ENCODE peak calls at places on chromosomes 16 and 17, in eight cellular contexts. A is RCC 7860; L is WTC11; I is upper lobe of right lung; Y is amniotic stem cell; M is tibial artery; U is B cell; F is activated T-helper 9 cell treated with anti-CD3 and anti-CD28 coated beads, Interleukin-2, amount 50 U/mL, for 16 hours. T is an unnamed sample.

GRCh38 chr17:35414247-35414646 is 18.1 kb downstream of the SLFN12 start:
- DNase-seq in A (no peak), L (no peak), I (no peak), Y (no peak), M (no peak), U (no peak), F (no peak), T (no peak)

GRCh38 chr17:80751460-80752368 is 207.1 kb downstream of the RPTOR start:
- DNase-seq in A (no peak), L (no peak), I (no peak), Y (no peak), M (no peak), U (no peak), F (no peak), T (no peak)

GRCh38 chr16:46857261-46857962 is 26.4 kb upstream of the C16orf87 start:
- DNase-seq in A (no peak), L (no peak), I (no peak), Y (no peak), M (no peak), U (no peak), F (no peak), T (peak)

GRCh38 chr16:8623634-8624033 is 2.1 kb downstream of the METTL22 start:
- DNase-seq in A (no peak), L (no peak), I (no peak), Y (no peak), M (no peak), U (no peak), F (no peak), T (no peak)

GRCh38 chr17:78233678-78234077 is 2.2 kb downstream of the TMEM235 start:
- DNase-seq in A (no peak), L (no peak), I (no peak), Y (no peak), M (no peak), U (no peak), F (no peak), T (no peak)

GRCh38 chr17:8986295-8986694 is 20.8 kb upstream of the PIK3R5 start:
- DNase-seq in A (no peak), L (no peak), I (no peak), Y (no peak), M (no peak), U (no peak), F (no peak), T (no peak)

GRCh38 chr16:57708168-57708567 is 13.6 kb downstream of the DRC7 start:
- DNase-seq in A (no peak), L (no peak), I (no peak), Y (no peak), M (no peak), U (no peak), F (no peak), T (no peak)

GRCh38 chr17:74937064-74938051 is 1.7 kb downstream of the OTOP3 start:
- DNase-seq in A (no peak), L (no peak), I (no peak), Y (no peak), M (no peak), U (no peak), F (no peak), T (no peak)

GRCh38 chr16:27867122-27868110 is 196.1 kb downstream of the GSG1L start:
- DNase-seq in A (peak), L (peak), I (peak), Y (peak), M (peak), U (no peak), F (no peak), T (no peak)

GRCh38 chr17:75566456-75567233 is 21.0 kb upstream of the MYO15B start:
- DNase-seq in A (no peak), L (no peak), I (no peak), Y (no peak), M (no peak), U (peak), F (no peak), T (no peak)

GRCh38 chr16:86410529-86410928 is 99.8 kb upstream of the FOXF1 start:
- DNase-seq in A (no peak), L (no peak), I (no peak), Y (no peak), M (no peak), U (no peak), F (no peak), T (no peak)

GRCh38 chr16:5004311-5004710 is 29.4 kb downstream of the NAGPA start:
- DNase-seq in A (no peak), L (no peak), I (no peak), Y (no peak), M (no peak), U (no peak), F (no peak), T (no peak)

GRCh38 chr17:64231567-64232141 is 31.4 kb downstream of the TEX2 start:
- DNase-seq in A (no peak), L (no peak), I (no peak), Y (no peak), M (no peak), U (no peak), F (no peak), T (no peak)

GRCh38 chr17:9074106-9074505 is 52.8 kb downstream of the NTN1 start:
- DNase-seq in A (peak), L (no peak), I (no peak), Y (no peak), M (no peak), U (no peak), F (no peak), T (no peak)

GRCh38 chr16:71923941-71924690 is 28.8 kb downstream of the IST1 start:
- DNase-seq in A (no peak), L (no peak), I (no peak), Y (no peak), M (no peak), U (no peak), F (no peak), T (no peak)

GRCh38 chr17:79803997-79804855 is 7.3 kb upstream of the CBX8 start:
- DNase-seq in A (no peak), L (peak), I (no peak), Y (no peak), M (no peak), U (peak), F (peak), T (no peak)

GRCh38 chr16:56610017-56610608 is 1.7 kb downstream of the MT2A start:
- DNase-seq in A (peak), L (no peak), I (peak), Y (peak), M (peak), U (peak), F (peak), T (no peak)

GRCh38 chr17:32288600-32288999 is 23.0 kb downstream of the RHBDL3 start:
- DNase-seq in A (no peak), L (no peak), I (no peak), Y (no peak), M (no peak), U (no peak), F (no peak), T (no peak)

GRCh38 chr17:28328325-28328724 is 6.9 kb downstream of the IFT20 start:
- DNase-seq in A (no peak), L (no peak), I (no peak), Y (no peak), M (no peak), U (no peak), F (no peak), T (no peak)